ENCODE peak calls at places on chromosome 22, in eight cellular contexts. E, R, N, J, G, V, P and W are unnamed samples.

GRCh38 chr22:47168900-47169800 is 406.7 kb downstream of the TBC1D22A start:
- DNase-seq in G (no peak), R (peak), J (no peak), N (peak), V (peak), P (no peak), E (no peak), W (peak)

GRCh38 chr22:27512283-27512761 is 289.2 kb downstream of the MN1 start:
- DNase-seq in J (no peak), N (peak), V (peak), G (no peak), R (no peak), E (no peak), P (no peak), W (no peak)

GRCh38 chr22:31891366-31892079 is 52.8 kb upstream of the YWHAH start:
- DNase-seq in P (no peak), G (peak), N (no peak), V (no peak), E (no peak), R (no peak), J (no peak), W (no peak)

GRCh38 chr22:24157783-24158170 is 23.5 kb upstream of the SUSD2 start:
- DNase-seq in R (no peak), J (no peak), P (no peak), E (peak), N (peak), V (no peak), G (no peak), W (no peak)

GRCh38 chr22:47369020-47369419 is 606.6 kb downstream of the TBC1D22A start:
- DNase-seq in V (no peak), J (no peak), R (no peak), P (no peak), E (no peak), G (no peak), N (peak), W (no peak)

GRCh38 chr22:21967693-21968271 is 14.8 kb downstream of the TOP3B start:
- DNase-seq in J (no peak), R (no peak), V (no peak), N (no peak), G (no peak), P (no peak), E (no peak), W (no peak)

GRCh38 chr22:37416806-37417205 is 10.5 kb downstream of the ELFN2 start:
- DNase-seq in J (no peak), G (peak), P (no peak), V (peak), N (no peak), E (no peak), R (no peak), W (no peak)

GRCh38 chr22:23282516-23282915 is 102.2 kb downstream of the BCR start:
- DNase-seq in V (no peak), R (no peak), G (no peak), E (no peak), J (no peak), P (no peak), N (no peak), W (no peak)

GRCh38 chr22:48950151-48950915 is 877.3 kb downstream of the BRD1 start:
- DNase-seq in J (no peak), G (no peak), N (peak), V (no peak), R (no peak), E (no peak), P (no peak), W (no peak)

GRCh38 chr22:26433805-26434204 is 4.7 kb downstream of the ASPHD2 start:
- DNase-seq in R (no peak), E (no peak), J (no peak), V (no peak), G (no peak), N (no peak), P (no peak), W (no peak)

GRCh38 chr22:26432619-26433311 is 3.7 kb downstream of the ASPHD2 start:
- DNase-seq in J (no peak), G (peak), V (no peak), N (no peak), R (no peak), P (no peak), E (no peak), W (peak)

GRCh38 chr22:26429458-26430238 is 588 bp downstream of the ASPHD2 start:
- DNase-seq in G (peak), N (no peak), R (no peak), J (no peak), V (no peak), P (no peak), E (no peak), W (no peak)

GRCh38 chr22:26430600-26430999 is 1.5 kb downstream of the ASPHD2 start:
- DNase-seq in V (no peak), R (no peak), E (no peak), N (no peak), G (no peak), J (no peak), P (no peak), W (no peak)

GRCh38 chr22:26431151-26431995 is 2.3 kb downstream of the ASPHD2 start:
- DNase-seq in P (no peak), G (peak), J (no peak), E (no peak), R (no peak), V (no peak), N (no peak), W (no peak)
- H3K4me3 ChIP-seq in P (no peak), G (peak), J (no peak), E (no peak), R (no peak), V (no peak), N (no peak), W (peak)

DNA sequence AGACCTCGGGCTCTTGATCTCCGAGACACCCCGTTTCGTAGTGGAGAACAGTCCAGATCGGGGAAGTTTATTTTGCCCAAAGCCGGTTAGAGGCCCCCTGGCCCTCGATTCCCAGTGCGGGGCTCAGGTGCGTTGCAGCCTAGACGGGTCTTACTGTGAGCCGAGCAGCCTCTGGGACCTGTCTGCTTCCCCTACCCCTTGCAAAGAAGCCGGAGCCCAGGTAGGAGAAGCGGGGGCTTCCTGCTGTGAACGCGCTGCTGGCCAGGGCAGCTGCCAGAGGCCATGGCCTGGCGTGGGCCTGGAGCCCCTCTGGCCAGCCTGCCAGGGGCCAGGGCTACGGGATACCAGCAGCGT is 619 bp downstream of the TSPO start:
- DNase-seq in E (no peak), V (no peak), N (no peak), J (no peak), G (no peak), R (no peak), P (no peak), W (no peak)
- H3K4me3 ChIP-seq in E (peak), V (peak), N (peak), J (peak), G (peak), R (peak), P (no peak), W (peak)

DNA sequence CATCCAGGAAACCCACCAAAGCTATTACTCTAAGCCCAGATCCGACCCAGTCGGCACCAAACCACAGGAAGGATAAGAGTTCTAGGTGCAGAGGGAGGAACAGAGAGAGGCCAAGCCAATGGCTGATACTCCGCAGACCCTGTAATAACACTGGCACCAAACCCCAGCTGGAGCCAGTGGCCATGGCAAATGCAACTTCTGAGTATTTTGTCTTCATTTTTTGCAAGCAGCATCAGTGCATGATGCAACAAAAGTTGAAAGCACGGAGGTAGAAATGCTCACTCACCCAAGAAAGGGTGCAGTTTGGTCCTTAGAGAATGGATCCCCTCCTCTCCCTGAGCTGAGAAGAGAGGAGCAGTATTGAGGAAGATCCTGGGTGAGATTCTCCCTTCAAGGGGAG is 2.8 kb downstream of the TMEM121B start:
- DNase-seq in N (no peak), R (no peak), G (no peak), V (no peak), E (no peak), J (no peak), P (no peak), W (no peak)
- H3K4me3 ChIP-seq in N (no peak), R (no peak), G (peak), V (no peak), E (no peak), J (peak), P (no peak), W (no peak)

DNA sequence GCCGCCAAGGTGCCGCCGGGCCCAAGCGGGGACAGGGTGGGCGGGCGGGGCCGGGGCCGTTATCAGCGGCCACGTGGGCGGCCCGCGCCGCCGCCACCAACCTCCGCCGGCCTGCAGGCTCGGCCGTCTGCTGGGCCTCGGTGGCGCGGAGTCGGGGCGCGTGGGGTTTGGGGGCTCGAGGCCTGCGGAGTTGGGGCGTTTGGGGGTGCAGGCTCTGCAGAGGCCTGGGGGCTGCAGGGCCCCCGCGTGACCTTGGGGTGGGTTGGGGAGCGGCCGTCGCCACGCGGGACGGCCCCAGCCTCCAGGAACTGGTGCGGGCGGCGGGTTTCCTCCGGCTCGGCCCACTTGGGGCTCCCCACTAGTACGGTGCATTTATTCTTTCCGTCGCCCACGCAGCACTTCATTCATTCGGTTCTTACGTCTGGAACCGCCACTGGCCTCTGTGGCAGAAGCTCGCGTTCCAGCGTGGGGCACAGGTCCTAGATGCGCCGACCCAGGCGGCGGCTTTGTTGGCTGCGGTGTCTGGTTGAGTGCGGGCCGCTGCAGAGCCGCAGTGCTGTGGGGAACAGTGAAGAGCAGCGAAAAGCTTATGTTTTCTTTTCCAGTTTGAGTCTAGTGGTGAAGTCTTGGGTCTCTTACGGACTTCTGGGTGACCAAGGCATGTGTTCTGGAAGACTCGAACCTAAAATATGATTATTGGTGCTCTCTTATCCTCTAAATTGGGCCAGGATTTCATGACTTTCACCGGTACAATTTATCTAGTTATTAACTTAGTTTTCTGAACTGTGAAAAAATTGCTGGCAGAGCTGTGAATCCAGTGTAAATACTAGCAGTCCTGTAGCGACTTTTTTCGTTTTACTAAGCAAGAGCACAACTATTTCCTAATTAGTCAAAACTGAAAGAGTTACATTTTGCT is 888 bp upstream of the TRMT2A start:
- DNase-seq in E (no peak), R (no peak), G (peak), N (no peak), P (no peak), J (peak), V (no peak), W (peak)
- H3K4me3 ChIP-seq in E (peak), R (peak), G (peak), N (peak), P (peak), J (peak), V (peak), W (peak)

GRCh38 chr22:42933783-42934144 is 76.7 kb upstream of the ARFGAP3 start:
- DNase-seq in R (no peak), G (peak), V (peak), E (no peak), N (no peak), P (no peak), J (no peak), W (no peak)

GRCh38 chr22:42931421-42932196 is 74.5 kb upstream of the ARFGAP3 start:
- DNase-seq in G (no peak), N (no peak), V (no peak), P (no peak), E (no peak), J (no peak), R (no peak), W (peak)

GRCh38 chr22:42934338-42934737 is 77.3 kb upstream of the ARFGAP3 start:
- DNase-seq in E (no peak), N (no peak), R (no peak), V (no peak), J (no peak), P (no peak), G (no peak), W (no peak)

GRCh38 chr22:42932197-42932519 is 75.1 kb upstream of the ARFGAP3 start:
- DNase-seq in J (no peak), V (no peak), E (no peak), G (no peak), P (no peak), R (no peak), N (no peak), W (no peak)

GRCh38 chr22:42932857-42933782 is 76.0 kb upstream of the ARFGAP3 start:
- DNase-seq in E (no peak), V (no peak), P (no peak), N (no peak), R (no peak), G (peak), J (no peak), W (peak)
- H3K4me3 ChIP-seq in E (no peak), V (no peak), P (no peak), N (peak), R (no peak), G (peak), J (no peak), W (peak)

DNA sequence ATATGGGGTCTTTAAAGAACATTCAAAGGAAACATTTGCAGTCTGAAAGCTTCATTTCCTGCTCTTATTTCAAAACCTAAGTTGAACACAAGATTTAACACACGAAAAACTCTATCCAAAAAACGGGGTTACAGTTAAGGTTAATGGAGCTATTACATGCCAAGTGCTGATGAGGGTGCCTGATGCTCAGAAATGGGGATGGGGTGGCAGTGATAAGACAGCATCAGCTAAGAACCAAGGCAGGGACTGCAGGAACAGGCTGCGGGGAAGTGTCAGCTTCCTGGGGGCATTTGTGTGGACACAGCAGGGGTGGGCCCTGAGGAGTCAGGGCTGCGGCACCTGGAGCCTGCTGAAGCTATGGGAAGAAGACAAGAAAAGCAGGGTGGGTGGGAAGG is 12.2 kb downstream of the DGCR2 start:
- DNase-seq in V (no peak), J (no peak), G (peak), E (no peak), R (no peak), P (no peak), N (peak), W (no peak)
- H3K4me3 ChIP-seq in V (no peak), J (peak), G (peak), E (no peak), R (no peak), P (no peak), N (no peak), W (no peak)

DNA sequence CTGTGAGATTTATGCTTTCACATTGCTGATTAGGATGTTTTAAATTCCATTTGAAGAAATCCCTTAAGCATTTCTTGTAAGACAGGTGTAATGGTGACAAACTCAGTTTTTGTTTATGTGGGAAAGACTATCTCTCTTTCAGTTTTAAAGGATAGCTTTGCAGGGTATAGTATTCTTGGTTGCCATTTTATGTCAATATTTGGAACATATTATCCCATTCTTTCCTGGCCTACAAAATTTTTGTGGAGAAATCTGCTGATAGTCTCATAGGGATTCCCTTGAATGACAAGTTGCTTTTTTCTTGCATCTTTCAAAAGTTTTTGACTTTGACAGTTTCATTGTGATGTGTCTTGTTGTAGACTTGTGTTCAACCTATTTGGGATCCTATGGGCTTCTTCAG is 28.8 kb downstream of the NAGA start:
- DNase-seq in R (no peak), V (no peak), N (no peak), P (no peak), G (no peak), J (no peak), E (no peak), W (no peak)
- H3K4me3 ChIP-seq in R (no peak), V (no peak), N (no peak), P (no peak), G (no peak), J (no peak), E (no peak), W (no peak)

GRCh38 chr22:45240810-45241631 is at the start of gene KIAA0930:
- DNase-seq in G (peak), J (peak), N (peak), R (no peak), E (peak), V (peak), P (peak), W (peak)
- H3K4me3 ChIP-seq in G (no peak), J (peak), N (peak), R (peak), E (peak), V (peak), P (peak), W (peak)